ENCODE peak calls at places on chromosomes 4 and X, in five cellular contexts. T, A, G, I and L are unnamed samples.

GRCh38 chr4:93186846-93187245 is 641.7 kb upstream of the ATOH1 start:
- DNase-seq in T (no peak), A (no peak), G (no peak), I (no peak), L (no peak)

GRCh38 chrX:148530464-148531077 is 30.2 kb downstream of the AFF2 start:
- DNase-seq in T (no peak), A (no peak), G (peak; percentile 50), I (no peak), L (no peak)

GRCh38 chrX:83984961-83985360 is 124.0 kb downstream of the CYLC1 start:
- DNase-seq in T (no peak), A (no peak), G (no peak), I (no peak), L (no peak)

GRCh38 chr4:133464311-133464710 is 315.2 kb downstream of the PCDH10 start:
- DNase-seq in T (no peak), A (no peak), G (peak; percentile 38), I (no peak), L (no peak)

GRCh38 chr4:66590488-66591215 is 920.4 kb upstream of the EPHA5 start:
- DNase-seq in T (no peak), A (no peak), G (peak; percentile 50), I (no peak), L (no peak)

GRCh38 chr4:41256131-41256739 is 493 bp upstream of the UCHL1 start:
- DNase-seq in T (no peak), A (no peak), G (peak; percentile 64), I (no peak), L (no peak)

GRCh38 chr4:46124773-46125172 is 919 bp upstream of the GABRG1 start:
- DNase-seq in T (no peak), A (no peak), G (no peak), I (no peak), L (no peak)

GRCh38 chr4:119025440-119025839 is 110.2 kb upstream of the MYOZ2 start:
- DNase-seq in T (no peak), A (peak; percentile 75), G (peak; percentile 60), I (no peak), L (no peak)

GRCh38 chrX:6954836-6955235 is 192.7 kb upstream of the STS start:
- DNase-seq in T (no peak), A (no peak), G (no peak), I (no peak), L (no peak)

GRCh38 chrX:18884916-18885315 is 99.0 kb downstream of the PHKA2 start:
- DNase-seq in T (no peak), A (no peak), G (peak; percentile 6), I (no peak), L (no peak)

GRCh38 chrX:21747523-21747922 is 10.4 kb downstream of the SMPX start:
- DNase-seq in T (no peak), A (no peak), G (peak; percentile 21), I (no peak), L (no peak)

GRCh38 chr4:151226004-151226932 is 50.7 kb upstream of the PRSS48 start:
- DNase-seq in T (no peak), A (no peak), G (peak; percentile 89), I (no peak), L (no peak)

GRCh38 chr4:75514949-75515612 is 808 bp downstream of the THAP6 start:
- DNase-seq in T (no peak), A (no peak), G (no peak), I (no peak), L (no peak)

GRCh38 chr4:84708406-84709135 is 125.6 kb downstream of the CDS1 start:
- DNase-seq in T (no peak), A (no peak), G (no peak), I (no peak), L (no peak)

GRCh38 chr4:154010377-154010776 is 221.5 kb upstream of the SFRP2 start:
- DNase-seq in T (no peak), A (no peak), G (no peak), I (no peak), L (no peak)

GRCh38 chr4:142778908-142779307 is 67.2 kb downstream of the INPP4B start:
- DNase-seq in T (no peak), A (no peak), G (no peak), I (no peak), L (no peak)

GRCh38 chrX:68433155-68433980 is at the start of gene OPHN1:
- DNase-seq in T (peak; percentile 84), A (peak; percentile 27), G (peak; percentile 86), I (peak; percentile 33), L (peak; percentile 11)

GRCh38 chr4:1315838-1316536 is 26.3 kb downstream of the MAEA start:
- DNase-seq in T (no peak), A (no peak), G (no peak), I (no peak), L (no peak)

GRCh38 chr4:181225616-181226261 is 1017.5 kb upstream of the TENM3 start:
- DNase-seq in T (no peak), A (no peak), G (no peak), I (no peak), L (no peak)

GRCh38 chr4:74531952-74532794 is 87.2 kb downstream of the AREG start:
- DNase-seq in T (no peak), A (no peak), G (peak; percentile 94), I (no peak), L (no peak)

GRCh38 chrX:112147206-112147605 is 64.6 kb upstream of the TRPC5 start:
- DNase-seq in T (no peak), A (no peak), G (no peak), I (peak; percentile 15), L (no peak)

GRCh38 chr4:2484993-2485392 is 16.1 kb downstream of the RNF4 start:
- DNase-seq in T (peak; percentile 88), A (no peak), G (peak; percentile 55), I (no peak), L (no peak)

GRCh38 chr4:5051692-5052423 is 578 bp downstream of the STK32B start:
- DNase-seq in T (no peak), A (no peak), G (no peak), I (no peak), L (no peak)

GRCh38 chrX:151402719-151403390 is 5.8 kb downstream of the VMA21 start:
- DNase-seq in T (no peak), A (no peak), G (no peak), I (no peak), L (no peak)

GRCh38 chrX:48919947-48920712 is 1.3 kb upstream of the PIM2 start:
- DNase-seq in T (no peak), A (no peak), G (no peak), I (no peak), L (no peak)

GRCh38 chr4:102707150-102707549 is 53.6 kb downstream of the MANBA start:
- DNase-seq in T (no peak), A (no peak), G (no peak), I (no peak), L (no peak)

GRCh38 chrX:129574214-129574613 is 34.2 kb downstream of the OCRL start:
- DNase-seq in T (no peak), A (no peak), G (no peak), I (no peak), L (no peak)

GRCh38 chr4:174156239-174156826 is 127.1 kb downstream of the FBXO8 start:
- DNase-seq in T (no peak), A (no peak), G (peak; percentile 75), I (no peak), L (no peak)

GRCh38 chr4:119103263-119103662 is 32.4 kb upstream of the MYOZ2 start:
- DNase-seq in T (no peak), A (no peak), G (peak; percentile 97), I (no peak), L (no peak)

GRCh38 chr4:35793766-35794165 is 450.5 kb downstream of the ARAP2 start:
- DNase-seq in T (no peak), A (no peak), G (no peak), I (no peak), L (no peak)

GRCh38 chr4:90904018-90904417 is 776.8 kb downstream of the CCSER1 start:
- DNase-seq in T (no peak), A (no peak), G (no peak), I (no peak), L (no peak)

GRCh38 chr4:59646082-59646481 is 1554.0 kb upstream of the ADGRL3 start:
- DNase-seq in T (no peak), A (no peak), G (no peak), I (no peak), L (no peak)
- TF ChIP-seq CTCF in T (no peak), A (no peak), G (no peak), I (no peak), L (no peak)

DNA sequence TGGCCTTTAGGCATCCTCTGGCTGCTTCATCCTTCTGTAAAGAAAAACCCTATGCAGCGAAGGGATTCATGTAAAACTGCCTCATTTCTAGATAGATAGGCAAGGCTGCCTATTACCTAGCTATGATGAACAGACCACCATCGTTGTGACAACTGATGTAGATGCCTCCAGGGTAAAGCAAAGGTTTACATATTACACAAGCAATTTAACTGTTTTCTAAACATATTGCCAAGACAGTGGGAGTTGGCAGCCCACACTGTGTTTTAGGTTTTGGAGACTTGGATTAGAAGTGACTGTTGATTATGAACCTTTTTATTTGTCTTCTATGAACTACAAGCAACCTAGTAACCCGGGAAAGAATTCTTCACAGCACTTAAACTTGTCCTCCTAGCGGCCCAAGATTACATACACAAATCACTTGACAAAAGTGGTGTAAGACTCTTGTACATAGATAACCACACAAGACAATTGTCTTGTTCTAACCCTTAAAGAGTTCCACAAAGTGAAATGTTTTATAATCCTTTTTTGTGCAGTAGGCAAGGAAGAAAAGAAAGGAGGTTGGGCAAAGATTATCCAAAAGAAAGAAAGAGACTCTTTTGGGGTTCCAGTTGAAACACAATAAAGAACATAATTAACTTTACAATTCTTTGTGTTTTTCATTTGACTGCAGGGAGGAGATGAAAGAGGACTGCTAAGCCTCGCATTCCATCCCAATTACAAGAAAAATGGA is 60.1 kb downstream of the HHIP start:
- DNase-seq in T (no peak), A (no peak), G (no peak), I (no peak), L (no peak)
- TF ChIP-seq CTCF in T (no peak), A (no peak), G (no peak), I (no peak), L (no peak)

GRCh38 chr4:139768366-139768765 is 102.7 kb downstream of the MGST2 start:
- DNase-seq in T (no peak), A (no peak), G (no peak), I (no peak), L (no peak)

GRCh38 chr4:139769355-139769754 is 103.7 kb downstream of the MGST2 start:
- DNase-seq in T (no peak), A (no peak), G (no peak), I (no peak), L (no peak)

GRCh38 chr4:139767585-139767984 is 102.0 kb downstream of the MGST2 start:
- DNase-seq in T (no peak), A (no peak), G (no peak), I (no peak), L (no peak)

GRCh38 chr4:139770361-139770760 is 104.7 kb downstream of the MGST2 start:
- DNase-seq in T (no peak), A (no peak), G (no peak), I (no peak), L (no peak)

DNA sequence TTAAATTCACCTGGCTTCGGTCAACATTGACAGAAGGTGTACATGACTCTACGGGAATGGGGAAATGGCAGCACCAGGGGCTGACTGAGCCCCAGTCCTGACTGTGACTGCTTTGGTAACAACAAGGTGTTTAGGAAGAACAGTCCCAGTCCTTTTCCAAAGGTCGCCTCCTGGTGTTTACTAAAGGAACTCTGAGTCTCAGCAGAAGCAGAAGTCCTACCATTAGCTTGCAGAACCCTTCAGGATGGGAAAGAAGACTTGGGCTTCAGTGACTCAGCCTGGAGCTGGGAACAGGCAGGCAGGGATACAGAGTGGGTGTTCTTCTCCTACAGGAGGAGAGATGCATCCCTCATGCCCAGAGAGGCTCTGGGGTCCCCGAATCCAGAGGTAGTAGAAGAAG is 103.3 kb downstream of the MGST2 start:
- DNase-seq in T (no peak), A (no peak), G (no peak), I (no peak), L (no peak)
- TF ChIP-seq CTCF in T (no peak), A (no peak), G (peak; percentile 18), I (peak; percentile 51), L (no peak)

GRCh38 chrX:114959729-114960128 is 57.7 kb downstream of the IL13RA2 start:
- DNase-seq in T (no peak), A (no peak), G (peak; percentile 35), I (no peak), L (no peak)
- TF ChIP-seq CTCF in T (peak; percentile 12), A (no peak), G (peak; percentile 37), I (peak; percentile 74), L (peak; percentile 38)